ENCODE peak calls at places on chromosomes 6 and 20, in six cellular contexts. One of them, this sample, is unnamed.

GRCh38 chr6:9101920-9102319 is 666.6 kb upstream of the SLC35B3 start:
- DNase-seq in upper lobe of right lung: no peak
- DNase-seq in coronary artery: no peak
- DNase-seq in stomach: no peak
- DNase-seq in CD8-positive, alpha-beta T cell: no peak
- DNase-seq in psoas muscle: no peak
- DNase-seq in this sample: no peak

GRCh38 chr20:34581341-34582189 is 23.0 kb downstream of the MAP1LC3A start:
- DNase-seq in upper lobe of right lung: no peak
- DNase-seq in coronary artery: peak
- DNase-seq in stomach: no peak
- DNase-seq in CD8-positive, alpha-beta T cell: no peak
- DNase-seq in psoas muscle: no peak
- DNase-seq in this sample: peak

GRCh38 chr20:46128310-46129151 is 10.4 kb downstream of the CD40 start:
- DNase-seq in upper lobe of right lung: no peak
- DNase-seq in coronary artery: no peak
- DNase-seq in stomach: peak
- DNase-seq in CD8-positive, alpha-beta T cell: no peak
- DNase-seq in psoas muscle: peak
- DNase-seq in this sample: no peak

GRCh38 chr20:57211949-57212889 is 54.2 kb downstream of the BMP7 start:
- DNase-seq in upper lobe of right lung: no peak
- DNase-seq in coronary artery: no peak
- DNase-seq in stomach: peak
- DNase-seq in CD8-positive, alpha-beta T cell: no peak
- DNase-seq in psoas muscle: peak
- DNase-seq in this sample: no peak

GRCh38 chr6:110414669-110415296 is 592 bp downstream of the DDO start:
- DNase-seq in upper lobe of right lung: peak
- DNase-seq in coronary artery: no peak
- DNase-seq in stomach: no peak
- DNase-seq in CD8-positive, alpha-beta T cell: no peak
- DNase-seq in psoas muscle: no peak
- DNase-seq in this sample: no peak

GRCh38 chr6:10014561-10014960 is 400.3 kb downstream of the TFAP2A start:
- DNase-seq in upper lobe of right lung: no peak
- DNase-seq in coronary artery: no peak
- DNase-seq in stomach: no peak
- DNase-seq in CD8-positive, alpha-beta T cell: no peak
- DNase-seq in psoas muscle: no peak
- DNase-seq in this sample: no peak

GRCh38 chr20:48759631-48760245 is 68.1 kb downstream of the PREX1 start:
- DNase-seq in upper lobe of right lung: no peak
- DNase-seq in coronary artery: no peak
- DNase-seq in stomach: no peak
- DNase-seq in CD8-positive, alpha-beta T cell: no peak
- DNase-seq in psoas muscle: no peak
- DNase-seq in this sample: no peak

GRCh38 chr6:108884211-108885059 is 36.2 kb downstream of the ARMC2 start:
- DNase-seq in upper lobe of right lung: no peak
- DNase-seq in coronary artery: no peak
- DNase-seq in stomach: no peak
- DNase-seq in CD8-positive, alpha-beta T cell: no peak
- DNase-seq in psoas muscle: no peak
- DNase-seq in this sample: no peak

GRCh38 chr6:168782211-168782729 is 341.3 kb downstream of the SMOC2 start:
- DNase-seq in upper lobe of right lung: no peak
- DNase-seq in coronary artery: no peak
- DNase-seq in stomach: no peak
- DNase-seq in CD8-positive, alpha-beta T cell: no peak
- DNase-seq in psoas muscle: no peak
- DNase-seq in this sample: no peak

GRCh38 chr6:50970908-50971307 is 152.2 kb downstream of the TFAP2B start:
- DNase-seq in upper lobe of right lung: no peak
- DNase-seq in coronary artery: no peak
- DNase-seq in stomach: no peak
- DNase-seq in CD8-positive, alpha-beta T cell: no peak
- DNase-seq in psoas muscle: no peak
- DNase-seq in this sample: no peak

GRCh38 chr6:91786474-91787184 is 1199.8 kb upstream of the MAP3K7 start:
- DNase-seq in upper lobe of right lung: no peak
- DNase-seq in coronary artery: no peak
- DNase-seq in stomach: no peak
- DNase-seq in CD8-positive, alpha-beta T cell: no peak
- DNase-seq in psoas muscle: no peak
- DNase-seq in this sample: no peak

GRCh38 chr6:156701961-156702360 is 75.2 kb upstream of the ARID1B start:
- DNase-seq in upper lobe of right lung: no peak
- DNase-seq in coronary artery: no peak
- DNase-seq in stomach: no peak
- DNase-seq in CD8-positive, alpha-beta T cell: no peak
- DNase-seq in psoas muscle: no peak
- DNase-seq in this sample: no peak

GRCh38 chr6:100372326-100372725 is 92.4 kb downstream of the SIM1 start:
- DNase-seq in upper lobe of right lung: no peak
- DNase-seq in coronary artery: no peak
- DNase-seq in stomach: no peak
- DNase-seq in CD8-positive, alpha-beta T cell: no peak
- DNase-seq in psoas muscle: no peak
- DNase-seq in this sample: no peak

GRCh38 chr6:132084811-132085509 is 133.8 kb upstream of the CCN2 start:
- DNase-seq in upper lobe of right lung: no peak
- DNase-seq in coronary artery: no peak
- DNase-seq in stomach: no peak
- DNase-seq in CD8-positive, alpha-beta T cell: no peak
- DNase-seq in psoas muscle: no peak
- DNase-seq in this sample: peak

GRCh38 chr6:27288136-27289044 is 23.7 kb downstream of the POM121L2 start:
- DNase-seq in upper lobe of right lung: no peak
- DNase-seq in coronary artery: no peak
- DNase-seq in stomach: no peak
- DNase-seq in CD8-positive, alpha-beta T cell: no peak
- DNase-seq in psoas muscle: no peak
- DNase-seq in this sample: no peak

GRCh38 chr6:53029262-53029661 is 34.2 kb upstream of the GSTA4 start:
- DNase-seq in upper lobe of right lung: no peak
- DNase-seq in coronary artery: no peak
- DNase-seq in stomach: no peak
- DNase-seq in CD8-positive, alpha-beta T cell: no peak
- DNase-seq in psoas muscle: no peak
- DNase-seq in this sample: no peak

GRCh38 chr20:34083137-34083536 is 28.9 kb downstream of the EIF2S2 start:
- DNase-seq in upper lobe of right lung: peak
- DNase-seq in coronary artery: peak
- DNase-seq in stomach: peak
- DNase-seq in CD8-positive, alpha-beta T cell: no peak
- DNase-seq in psoas muscle: peak
- DNase-seq in this sample: no peak

GRCh38 chr6:136236491-136237293 is 13.4 kb downstream of the MTFR2 start:
- DNase-seq in upper lobe of right lung: peak
- DNase-seq in coronary artery: no peak
- DNase-seq in stomach: no peak
- DNase-seq in CD8-positive, alpha-beta T cell: no peak
- DNase-seq in psoas muscle: no peak
- DNase-seq in this sample: no peak

GRCh38 chr6:70292144-70292543 is 10.7 kb downstream of the COL9A1 start:
- DNase-seq in upper lobe of right lung: no peak
- DNase-seq in coronary artery: no peak
- DNase-seq in stomach: no peak
- DNase-seq in CD8-positive, alpha-beta T cell: no peak
- DNase-seq in psoas muscle: no peak
- DNase-seq in this sample: no peak

DNA sequence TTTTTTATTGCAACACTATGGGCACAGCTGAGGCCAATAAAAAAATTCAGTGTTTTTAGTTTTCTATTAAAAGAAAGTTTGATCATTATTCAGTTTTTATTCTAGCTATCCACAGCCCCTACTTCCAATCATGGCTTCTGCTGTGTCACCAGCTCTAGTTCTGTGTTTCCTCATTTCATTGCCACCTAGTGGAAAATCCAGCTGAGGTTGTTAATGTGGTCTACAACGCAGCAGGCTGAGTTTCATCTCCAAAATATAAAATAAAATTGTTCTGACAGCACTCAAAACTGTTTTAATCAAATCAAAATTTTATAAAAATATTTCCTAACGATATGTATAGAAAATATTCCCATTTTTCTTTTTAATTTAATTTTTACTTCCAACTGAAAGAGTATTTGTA is 13.6 kb downstream of the COL9A1 start:
- DNase-seq in upper lobe of right lung: no peak
- DNase-seq in coronary artery: no peak
- DNase-seq in stomach: no peak
- DNase-seq in CD8-positive, alpha-beta T cell: no peak
- DNase-seq in psoas muscle: no peak
- DNase-seq in this sample: no peak
- TF ChIP-seq CTCF in upper lobe of right lung: no peak
- TF ChIP-seq CTCF in coronary artery: no peak
- TF ChIP-seq CTCF in stomach: no peak
- TF ChIP-seq CTCF in CD8-positive, alpha-beta T cell: no peak
- TF ChIP-seq CTCF in psoas muscle: no peak
- TF ChIP-seq CTCF in this sample: no peak

DNA sequence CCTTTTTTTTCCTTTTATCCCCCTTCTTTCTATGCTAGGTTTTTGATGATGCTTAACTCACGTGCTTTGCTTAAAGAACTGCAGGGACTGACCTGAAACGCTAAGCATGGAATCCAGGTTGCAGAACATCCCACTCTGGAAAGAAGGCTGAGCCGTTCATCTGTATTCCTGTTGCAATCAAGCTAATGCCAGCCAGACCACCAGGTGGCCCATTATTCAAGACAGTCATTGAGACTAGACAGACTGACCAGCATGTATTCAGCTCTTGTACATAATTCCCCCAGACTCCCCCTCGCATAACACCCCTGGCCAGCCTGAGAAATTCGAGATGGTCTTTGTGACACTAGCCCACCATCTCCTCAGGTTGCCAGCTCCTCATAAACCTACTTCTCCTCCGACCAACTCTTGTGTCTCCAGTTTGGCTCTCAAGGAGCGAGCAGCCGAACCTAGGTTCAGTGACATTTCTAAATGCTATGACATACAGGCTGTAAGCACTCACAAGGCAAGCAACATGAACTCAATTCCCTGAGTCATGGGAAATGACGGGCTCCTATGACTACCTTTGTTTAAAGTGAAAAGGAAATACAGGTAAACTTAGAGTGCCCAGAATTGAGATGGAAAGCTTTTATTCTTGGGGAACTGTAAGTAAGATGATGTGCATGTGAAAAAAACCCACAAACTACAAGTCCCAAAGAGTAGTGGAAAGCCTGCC is 309.3 kb upstream of the CDYL start:
- DNase-seq in upper lobe of right lung: no peak
- DNase-seq in coronary artery: no peak
- DNase-seq in stomach: no peak
- DNase-seq in CD8-positive, alpha-beta T cell: no peak
- DNase-seq in psoas muscle: no peak
- DNase-seq in this sample: no peak
- TF ChIP-seq CTCF in upper lobe of right lung: no peak
- TF ChIP-seq CTCF in coronary artery: no peak
- TF ChIP-seq CTCF in stomach: no peak
- TF ChIP-seq CTCF in CD8-positive, alpha-beta T cell: no peak
- TF ChIP-seq CTCF in psoas muscle: no peak
- TF ChIP-seq CTCF in this sample: no peak

DNA sequence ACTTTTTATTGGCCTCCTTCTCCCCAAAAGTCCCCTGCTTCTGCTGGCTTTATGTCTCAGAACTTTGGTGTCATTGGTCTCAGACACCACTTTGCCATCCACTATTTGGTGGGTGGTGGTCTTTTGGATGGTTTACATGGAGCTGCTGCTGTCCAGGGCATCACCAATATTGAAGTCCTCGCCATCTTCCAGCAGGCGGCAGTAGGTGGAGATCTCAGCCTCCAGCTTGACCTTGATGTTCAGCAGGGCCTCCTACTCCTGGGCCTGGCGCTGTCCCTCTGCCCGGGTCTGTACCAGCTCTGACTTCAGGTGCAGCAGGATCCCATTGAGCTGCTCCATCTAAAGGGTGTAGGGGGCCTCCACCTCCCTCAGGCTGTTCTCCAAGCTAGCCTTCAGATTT is 148.4 kb upstream of the FOXA2 start:
- DNase-seq in upper lobe of right lung: no peak
- DNase-seq in coronary artery: no peak
- DNase-seq in stomach: no peak
- DNase-seq in CD8-positive, alpha-beta T cell: no peak
- DNase-seq in psoas muscle: no peak
- DNase-seq in this sample: no peak
- TF ChIP-seq CTCF in upper lobe of right lung: no peak
- TF ChIP-seq CTCF in coronary artery: no peak
- TF ChIP-seq CTCF in stomach: no peak
- TF ChIP-seq CTCF in CD8-positive, alpha-beta T cell: no peak
- TF ChIP-seq CTCF in psoas muscle: no peak
- TF ChIP-seq CTCF in this sample: no peak

DNA sequence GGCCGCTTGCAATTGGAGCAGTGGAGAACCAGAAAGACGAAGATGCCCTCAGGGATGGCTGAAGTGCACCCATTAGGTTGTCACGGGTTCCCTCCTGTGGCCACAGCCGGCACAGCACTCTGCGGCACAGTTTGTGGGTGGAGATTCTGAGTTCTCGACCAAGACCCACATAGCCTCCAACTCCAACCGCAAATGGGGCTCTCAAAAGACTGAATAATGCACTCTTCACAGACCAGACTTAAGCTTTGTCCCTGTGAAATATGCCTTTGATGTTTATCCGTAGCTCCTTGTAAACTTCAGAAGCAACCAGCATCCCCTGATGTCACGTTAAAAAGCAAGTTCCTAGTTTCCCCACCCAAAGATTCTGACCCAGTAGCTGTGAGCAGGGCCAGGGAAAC is 934 bp upstream of the CST9 start:
- DNase-seq in upper lobe of right lung: peak
- DNase-seq in coronary artery: no peak
- DNase-seq in stomach: peak
- DNase-seq in CD8-positive, alpha-beta T cell: peak
- DNase-seq in psoas muscle: peak
- DNase-seq in this sample: peak
- TF ChIP-seq CTCF in upper lobe of right lung: peak
- TF ChIP-seq CTCF in coronary artery: peak
- TF ChIP-seq CTCF in stomach: peak
- TF ChIP-seq CTCF in CD8-positive, alpha-beta T cell: peak
- TF ChIP-seq CTCF in psoas muscle: peak
- TF ChIP-seq CTCF in this sample: peak

DNA sequence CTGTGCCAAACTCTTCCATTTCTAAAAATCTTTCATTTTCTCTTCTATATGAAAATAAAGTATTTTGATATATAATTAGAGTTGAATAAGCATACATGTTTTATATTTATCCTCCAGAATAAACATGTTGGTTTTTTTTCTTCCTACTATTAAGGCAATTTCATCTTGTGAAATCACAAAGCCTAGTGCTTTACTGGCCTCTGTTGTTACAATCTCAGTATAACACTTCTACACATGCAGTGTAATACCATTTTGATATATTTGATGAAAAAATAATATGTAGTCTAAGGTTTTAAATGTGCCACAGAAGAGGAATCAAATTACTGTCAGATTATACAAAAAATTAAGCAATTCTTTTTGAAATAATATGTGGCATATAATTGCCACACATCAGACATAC is 225.3 kb upstream of the MANEA start:
- DNase-seq in upper lobe of right lung: no peak
- DNase-seq in coronary artery: no peak
- DNase-seq in stomach: no peak
- DNase-seq in CD8-positive, alpha-beta T cell: no peak
- DNase-seq in psoas muscle: no peak
- DNase-seq in this sample: no peak
- TF ChIP-seq CTCF in upper lobe of right lung: no peak
- TF ChIP-seq CTCF in coronary artery: no peak
- TF ChIP-seq CTCF in stomach: no peak
- TF ChIP-seq CTCF in CD8-positive, alpha-beta T cell: no peak
- TF ChIP-seq CTCF in psoas muscle: no peak
- TF ChIP-seq CTCF in this sample: no peak